ENCODE peak calls at places on chromosomes 6 and 20, in four cellular contexts. One of them, this sample, is unnamed.
A peak's percentile ranks its signal among the peaks of the same experiment; 100 is the strongest.

GRCh38 chr6:24257282-24257681 is 100.6 kb downstream of the DCDC2 start:
- DNase-seq in suprapubic skin: no peak
- DNase-seq in tibial nerve: no peak
- DNase-seq in A549: no peak
- DNase-seq in this sample: no peak

GRCh38 chr20:9995514-9996272 is 39.1 kb upstream of the ANKEF1 start:
- DNase-seq in A549: no peak
- DNase-seq in suprapubic skin: no peak
- DNase-seq in tibial nerve: no peak
- DNase-seq in this sample: no peak

GRCh38 chr6:41678511-41679084 is 40.3 kb downstream of the MDFI start:
- DNase-seq in tibial nerve: no peak
- DNase-seq in suprapubic skin: no peak
- DNase-seq in A549: no peak
- DNase-seq in this sample: no peak

GRCh38 chr20:36672991-36673390 is 27.0 kb upstream of the SLA2 start:
- DNase-seq in A549: no peak
- DNase-seq in tibial nerve: no peak
- DNase-seq in suprapubic skin: no peak
- DNase-seq in this sample: no peak

GRCh38 chr6:100050550-100050949 is 56.5 kb upstream of the MCHR2 start:
- DNase-seq in tibial nerve: no peak
- DNase-seq in A549: no peak
- DNase-seq in suprapubic skin: no peak
- DNase-seq in this sample: no peak

GRCh38 chr6:25963426-25964123 is 973 bp downstream of the TRIM38 start:
- DNase-seq in suprapubic skin: no peak
- DNase-seq in A549: no peak
- DNase-seq in tibial nerve: no peak
- DNase-seq in this sample: no peak

GRCh38 chr20:25549866-25550477 is 35.4 kb downstream of the NINL start:
- DNase-seq in tibial nerve: no peak
- DNase-seq in A549: no peak
- DNase-seq in suprapubic skin: no peak
- DNase-seq in this sample: no peak

GRCh38 chr6:33112148-33112547 is 36.4 kb downstream of the HLA-DPB1 start:
- DNase-seq in suprapubic skin: no peak
- DNase-seq in tibial nerve: peak; percentile 59
- DNase-seq in A549: no peak
- DNase-seq in this sample: peak; percentile 43

GRCh38 chr20:50625986-50626677 is 65.2 kb downstream of the RIPOR3 start:
- DNase-seq in A549: peak; percentile 67
- DNase-seq in tibial nerve: peak; percentile 64
- DNase-seq in suprapubic skin: no peak
- DNase-seq in this sample: peak; percentile 74

GRCh38 chr20:4512891-4513550 is 208.7 kb upstream of the PRND start:
- DNase-seq in A549: peak; percentile 74
- DNase-seq in tibial nerve: no peak
- DNase-seq in suprapubic skin: no peak
- DNase-seq in this sample: no peak

GRCh38 chr6:7146079-7146828 is 38.5 kb downstream of the RREB1 start:
- DNase-seq in suprapubic skin: no peak
- DNase-seq in A549: no peak
- DNase-seq in tibial nerve: peak; percentile 47
- DNase-seq in this sample: peak; percentile 77
- TF ChIP-seq POLR2A in suprapubic skin: no peak
- TF ChIP-seq POLR2A in A549: no peak
- TF ChIP-seq POLR2A in tibial nerve: peak; percentile 20
- TF ChIP-seq POLR2A in this sample: no peak

DNA sequence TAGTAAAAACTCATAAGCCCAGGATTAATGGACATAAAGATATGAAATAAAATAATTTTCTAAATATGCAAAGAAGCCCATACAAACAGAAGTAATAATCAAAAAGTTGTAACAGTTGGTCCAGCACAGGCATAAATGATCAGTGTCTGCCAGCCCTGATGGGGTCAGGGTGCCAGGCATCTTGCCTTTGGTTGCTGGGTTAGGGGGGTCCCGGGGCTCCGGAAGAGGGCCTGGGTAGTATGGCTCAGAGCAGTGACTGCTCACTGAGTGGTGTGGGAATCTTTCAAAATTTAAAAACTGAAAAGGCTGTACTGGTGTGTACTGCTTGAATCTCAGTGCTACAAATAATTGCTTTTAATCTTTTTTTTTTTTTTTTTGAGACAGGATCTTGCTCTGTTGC is 7.7 kb upstream of the QKI start:
- DNase-seq in A549: no peak
- DNase-seq in tibial nerve: no peak
- DNase-seq in suprapubic skin: no peak
- DNase-seq in this sample: no peak
- H3K27ac ChIP-seq in A549: no peak overlapping the region
- H3K27ac ChIP-seq in tibial nerve: peak overlapping the region; percentile 96
- H3K27ac ChIP-seq in suprapubic skin: no peak overlapping the region
- H3K27ac ChIP-seq in this sample: peak overlapping the region; percentile 87

GRCh38 chr6:22108199-22108598 is 188.6 kb downstream of the PRL start:
- DNase-seq in suprapubic skin: no peak
- DNase-seq in tibial nerve: no peak
- DNase-seq in A549: no peak
- DNase-seq in this sample: no peak

GRCh38 chr6:22117663-22118062 is 179.2 kb downstream of the PRL start:
- DNase-seq in tibial nerve: no peak
- DNase-seq in suprapubic skin: no peak
- DNase-seq in A549: no peak
- DNase-seq in this sample: no peak

GRCh38 chr6:22112490-22112889 is 184.3 kb downstream of the PRL start:
- DNase-seq in A549: peak; percentile 18
- DNase-seq in tibial nerve: no peak
- DNase-seq in suprapubic skin: no peak
- DNase-seq in this sample: no peak

GRCh38 chr6:22110042-22110441 is 186.8 kb downstream of the PRL start:
- DNase-seq in A549: no peak
- DNase-seq in tibial nerve: no peak
- DNase-seq in suprapubic skin: no peak
- DNase-seq in this sample: no peak

GRCh38 chr6:22113046-22113766 is 183.6 kb downstream of the PRL start:
- DNase-seq in A549: peak; percentile 55
- DNase-seq in tibial nerve: peak; percentile 8
- DNase-seq in suprapubic skin: no peak
- DNase-seq in this sample: no peak
- TF ChIP-seq POLR2A in A549: no peak
- TF ChIP-seq POLR2A in tibial nerve: no peak
- TF ChIP-seq POLR2A in suprapubic skin: no peak
- TF ChIP-seq POLR2A in this sample: no peak

GRCh38 chr6:107106165-107106564 is 9.2 kb downstream of the BEND3 start:
- DNase-seq in suprapubic skin: peak; percentile 31
- DNase-seq in tibial nerve: no peak
- DNase-seq in A549: no peak
- DNase-seq in this sample: no peak

GRCh38 chr6:107107791-107108190 is 7.5 kb downstream of the BEND3 start:
- DNase-seq in tibial nerve: no peak
- DNase-seq in suprapubic skin: peak; percentile 53
- DNase-seq in A549: no peak
- DNase-seq in this sample: no peak

GRCh38 chr6:107113460-107114212 is 1.7 kb downstream of the BEND3 start:
- DNase-seq in suprapubic skin: no peak
- DNase-seq in A549: no peak
- DNase-seq in tibial nerve: no peak
- DNase-seq in this sample: peak; percentile 38

GRCh38 chr6:107108201-107108890 is 7.0 kb downstream of the BEND3 start:
- DNase-seq in suprapubic skin: no peak
- DNase-seq in tibial nerve: no peak
- DNase-seq in A549: no peak
- DNase-seq in this sample: no peak

GRCh38 chr6:107110200-107110599 is 5.1 kb downstream of the BEND3 start:
- DNase-seq in suprapubic skin: no peak
- DNase-seq in A549: no peak
- DNase-seq in tibial nerve: no peak
- DNase-seq in this sample: no peak
- H3K27ac ChIP-seq in suprapubic skin: no peak overlapping the region
- H3K27ac ChIP-seq in A549: no peak overlapping the region
- H3K27ac ChIP-seq in tibial nerve: no peak overlapping the region
- H3K27ac ChIP-seq in this sample: no peak overlapping the region

This sample was measured in testis.